ENCODE peak calls at places on chromosomes 6 and 20, in four cellular contexts. One of them, this sample, is unnamed.

GRCh38 chr6:12403946-12404647 is 113.9 kb downstream of the EDN1 start:
- DNase-seq in astrocyte of the spinal cord: no peak
- DNase-seq in hepatocyte: no peak
- DNase-seq in SK-N-SH: no peak
- DNase-seq in this sample: no peak

GRCh38 chr6:31575952-31576684 is 753 bp downstream of the TNF start:
- DNase-seq in astrocyte of the spinal cord: no peak
- DNase-seq in hepatocyte: no peak
- DNase-seq in SK-N-SH: no peak
- DNase-seq in this sample: no peak

GRCh38 chr20:38601216-38602184 is at the start of gene ARHGAP40:
- DNase-seq in astrocyte of the spinal cord: no peak
- DNase-seq in hepatocyte: peak
- DNase-seq in SK-N-SH: peak
- DNase-seq in this sample: peak

GRCh38 chr6:168044521-168045130 is 34.4 kb downstream of the FRMD1 start:
- DNase-seq in astrocyte of the spinal cord: no peak
- DNase-seq in hepatocyte: no peak
- DNase-seq in SK-N-SH: no peak
- DNase-seq in this sample: no peak

GRCh38 chr20:53408728-53409157 is 184.9 kb downstream of the ZNF217 start:
- DNase-seq in astrocyte of the spinal cord: no peak
- DNase-seq in hepatocyte: no peak
- DNase-seq in SK-N-SH: no peak
- DNase-seq in this sample: no peak

GRCh38 chr6:36368921-36369880 is 18.3 kb downstream of the ETV7 start:
- DNase-seq in astrocyte of the spinal cord: peak
- DNase-seq in hepatocyte: no peak
- DNase-seq in SK-N-SH: no peak
- DNase-seq in this sample: peak

GRCh38 chr6:52975580-52975979 is 19.5 kb downstream of the GSTA4 start:
- DNase-seq in astrocyte of the spinal cord: peak
- DNase-seq in hepatocyte: no peak
- DNase-seq in SK-N-SH: no peak
- DNase-seq in this sample: no peak

GRCh38 chr20:39829255-39829654 is 859.8 kb downstream of the MAFB start:
- DNase-seq in astrocyte of the spinal cord: peak
- DNase-seq in hepatocyte: peak
- DNase-seq in SK-N-SH: no peak
- DNase-seq in this sample: no peak

GRCh38 chr6:26197736-26198625 is 110.8 kb downstream of the HFE start:
- DNase-seq in astrocyte of the spinal cord: peak
- DNase-seq in hepatocyte: peak
- DNase-seq in SK-N-SH: no peak
- DNase-seq in this sample: no peak

GRCh38 chr20:18702736-18703135 is 110.8 kb upstream of the SCP2D1 start:
- DNase-seq in astrocyte of the spinal cord: peak
- DNase-seq in hepatocyte: no peak
- DNase-seq in SK-N-SH: no peak
- DNase-seq in this sample: no peak

GRCh38 chr6:158629376-158630221 is 14.9 kb downstream of the DYNLT1 start:
- DNase-seq in astrocyte of the spinal cord: no peak
- DNase-seq in hepatocyte: no peak
- DNase-seq in SK-N-SH: no peak
- DNase-seq in this sample: peak
- TF ChIP-seq CTCF in astrocyte of the spinal cord: no peak
- TF ChIP-seq CTCF in hepatocyte: peak
- TF ChIP-seq CTCF in SK-N-SH: no peak
- TF ChIP-seq CTCF in this sample: peak

GRCh38 chr6:73655341-73655917 is 1.6 kb upstream of the SLC17A5 start:
- DNase-seq in astrocyte of the spinal cord: no peak
- DNase-seq in hepatocyte: no peak
- DNase-seq in SK-N-SH: no peak
- DNase-seq in this sample: no peak

GRCh38 chr6:73657201-73657600 is 3.4 kb upstream of the SLC17A5 start:
- DNase-seq in astrocyte of the spinal cord: no peak
- DNase-seq in hepatocyte: no peak
- DNase-seq in SK-N-SH: no peak
- DNase-seq in this sample: no peak

GRCh38 chr6:73652637-73653570 is 888 bp downstream of the SLC17A5 start:
- DNase-seq in astrocyte of the spinal cord: peak
- DNase-seq in hepatocyte: peak
- DNase-seq in SK-N-SH: peak
- DNase-seq in this sample: peak

GRCh38 chr6:73656501-73657145 is 2.8 kb upstream of the SLC17A5 start:
- DNase-seq in astrocyte of the spinal cord: no peak
- DNase-seq in hepatocyte: no peak
- DNase-seq in SK-N-SH: no peak
- DNase-seq in this sample: no peak

DNA sequence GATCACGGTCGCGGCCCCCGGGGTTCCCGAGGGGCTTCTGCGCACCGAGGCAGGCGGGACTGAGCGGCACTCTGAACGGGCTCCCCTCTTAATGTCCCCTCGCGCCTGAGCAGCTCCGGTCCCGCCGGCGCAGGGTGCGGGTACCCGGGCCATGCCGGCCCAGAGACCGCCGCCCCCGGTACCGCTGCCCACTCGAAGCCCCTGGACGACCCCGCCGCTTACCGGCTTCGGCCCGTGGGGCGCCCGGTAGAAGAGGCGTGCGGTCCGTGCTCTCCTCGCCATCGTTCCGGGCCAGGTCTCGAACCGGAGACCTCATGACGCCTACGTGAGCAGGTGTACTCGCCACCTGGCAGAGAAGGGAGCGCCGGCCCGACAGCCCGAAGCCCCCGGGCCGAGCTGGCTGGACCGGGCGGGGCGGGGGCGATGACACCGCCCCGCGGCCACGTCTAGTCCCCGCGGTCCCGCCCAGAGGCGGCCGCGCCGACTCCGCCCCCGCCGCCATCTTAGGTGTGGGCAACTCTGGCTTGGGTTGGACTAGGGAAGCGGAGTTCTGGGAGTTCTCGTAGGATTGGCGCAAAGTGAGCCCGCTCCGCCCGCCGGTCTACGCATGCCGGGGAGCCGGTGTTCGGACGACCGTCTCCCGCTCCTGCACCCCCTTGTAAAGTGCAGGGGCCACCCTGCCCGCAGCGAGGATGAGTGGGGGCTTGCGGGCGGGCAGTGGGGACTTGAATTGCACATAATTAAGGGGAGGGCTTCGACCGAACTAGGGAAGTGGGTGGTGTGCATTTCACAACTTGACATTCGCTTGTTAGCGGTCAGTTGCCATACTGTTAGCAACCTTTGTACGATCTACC is at the start of gene SLC17A5:
- DNase-seq in astrocyte of the spinal cord: peak
- DNase-seq in hepatocyte: peak
- DNase-seq in SK-N-SH: peak
- DNase-seq in this sample: peak
- TF ChIP-seq CTCF in astrocyte of the spinal cord: no peak
- TF ChIP-seq CTCF in hepatocyte: no peak
- TF ChIP-seq CTCF in SK-N-SH: no peak
- TF ChIP-seq CTCF in this sample: no peak

DNA sequence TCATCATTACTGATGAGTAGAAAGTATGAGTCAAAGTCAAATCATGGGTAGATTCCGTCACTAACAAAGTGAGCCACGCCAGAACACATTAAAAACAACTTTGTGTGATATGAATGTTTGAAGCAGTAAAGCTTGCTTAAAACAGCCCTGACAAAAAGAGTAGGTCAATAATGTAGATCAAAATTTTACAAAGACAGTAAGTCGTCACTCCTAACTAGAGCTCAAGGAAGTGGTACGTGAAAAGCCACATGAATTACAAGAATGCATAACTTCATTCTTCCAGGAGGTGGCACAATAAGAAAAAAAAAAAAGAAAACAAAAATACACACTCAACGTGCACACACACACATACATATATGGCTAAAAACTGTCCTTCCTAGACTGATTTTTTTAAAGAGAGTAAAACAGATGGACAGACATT is 69.9 kb downstream of the HACE1 start:
- DNase-seq in astrocyte of the spinal cord: peak
- DNase-seq in hepatocyte: peak
- DNase-seq in SK-N-SH: no peak
- DNase-seq in this sample: no peak
- TF ChIP-seq CTCF in astrocyte of the spinal cord: no peak
- TF ChIP-seq CTCF in hepatocyte: peak
- TF ChIP-seq CTCF in SK-N-SH: peak
- TF ChIP-seq CTCF in this sample: peak

DNA sequence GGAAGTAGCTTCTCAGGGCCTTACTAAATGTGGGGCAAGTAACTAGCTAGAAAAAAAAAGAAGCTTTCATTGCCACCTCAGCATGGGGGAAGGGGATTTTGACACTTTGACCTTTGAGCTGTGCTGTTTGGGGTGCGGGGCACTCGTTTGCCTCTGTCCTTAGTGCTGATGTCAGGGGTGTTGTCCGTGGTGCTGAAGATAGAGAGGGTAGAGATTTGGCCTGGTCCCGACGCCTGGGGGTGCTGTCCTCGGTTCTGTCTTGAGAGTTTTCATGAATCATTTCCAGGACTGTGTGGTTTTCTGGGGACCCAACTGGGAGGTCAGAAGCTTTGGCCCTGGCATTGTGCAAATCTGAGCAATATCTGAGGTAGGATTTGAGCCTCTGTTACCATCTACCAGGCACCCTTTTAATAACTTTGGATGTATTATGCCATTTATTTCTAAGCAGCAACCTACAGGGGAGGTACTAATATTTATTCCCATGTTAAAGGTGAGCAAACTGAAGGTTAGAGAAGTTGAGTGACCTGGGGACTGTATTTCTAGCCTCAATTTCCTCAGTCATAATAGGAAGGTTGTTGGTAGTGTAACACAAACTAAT is 78.0 kb downstream of the DLGAP4 start:
- DNase-seq in astrocyte of the spinal cord: peak
- DNase-seq in hepatocyte: peak
- DNase-seq in SK-N-SH: no peak
- DNase-seq in this sample: no peak
- TF ChIP-seq CTCF in astrocyte of the spinal cord: no peak
- TF ChIP-seq CTCF in hepatocyte: peak
- TF ChIP-seq CTCF in SK-N-SH: no peak
- TF ChIP-seq CTCF in this sample: no peak

GRCh38 chr6:89281779-89282246 is 33.3 kb downstream of the GABRR2 start:
- DNase-seq in astrocyte of the spinal cord: peak
- DNase-seq in hepatocyte: no peak
- DNase-seq in SK-N-SH: peak
- DNase-seq in this sample: peak
- TF ChIP-seq CTCF in astrocyte of the spinal cord: peak
- TF ChIP-seq CTCF in hepatocyte: peak
- TF ChIP-seq CTCF in SK-N-SH: peak
- TF ChIP-seq CTCF in this sample: peak

GRCh38 chr6:160733045-160733646 is 31.1 kb downstream of the PLG start:
- DNase-seq in astrocyte of the spinal cord: peak
- DNase-seq in hepatocyte: peak
- DNase-seq in SK-N-SH: peak
- DNase-seq in this sample: peak
- TF ChIP-seq CTCF in astrocyte of the spinal cord: peak
- TF ChIP-seq CTCF in hepatocyte: peak
- TF ChIP-seq CTCF in SK-N-SH: peak
- TF ChIP-seq CTCF in this sample: peak

This sample was measured in WERI-Rb-1.